ENCODE peak calls at places on chromosome 22, in nine cellular contexts. One of them, this sample, is unnamed.

GRCh38 chr22:26004477-26004876 is 164.8 kb upstream of the SEZ6L start:
- DNase-seq in fibroblast of lung: no peak
- DNase-seq in MM.1S: no peak
- DNase-seq in mammary epithelial cell: no peak
- DNase-seq in DND-41: no peak
- DNase-seq in PC-3: no peak
- DNase-seq in IMR-90: no peak
- DNase-seq in neuronal stem cell: no peak
- DNase-seq in endothelial cell of umbilical vein: no peak
- DNase-seq in this sample: no peak

GRCh38 chr22:39114157-39114511 is 17.1 kb downstream of the APOBEC3H start:
- DNase-seq in fibroblast of lung: no peak
- DNase-seq in MM.1S: no peak
- DNase-seq in mammary epithelial cell: no peak
- DNase-seq in DND-41: no peak
- DNase-seq in PC-3: no peak
- DNase-seq in IMR-90: no peak
- DNase-seq in neuronal stem cell: no peak
- DNase-seq in endothelial cell of umbilical vein: no peak
- DNase-seq in this sample: peak; percentile 58

GRCh38 chr22:45166935-45167334 is 3.2 kb downstream of the NUP50 start:
- DNase-seq in fibroblast of lung: no peak
- DNase-seq in MM.1S: no peak
- DNase-seq in mammary epithelial cell: no peak
- DNase-seq in DND-41: no peak
- DNase-seq in PC-3: no peak
- DNase-seq in IMR-90: no peak
- DNase-seq in neuronal stem cell: no peak
- DNase-seq in endothelial cell of umbilical vein: no peak
- DNase-seq in this sample: no peak

GRCh38 chr22:16932577-16932976 is 75.4 kb downstream of the GAB4 start:
- DNase-seq in fibroblast of lung: no peak
- DNase-seq in MM.1S: no peak
- DNase-seq in mammary epithelial cell: peak; percentile 22
- DNase-seq in DND-41: no peak
- DNase-seq in PC-3: no peak
- DNase-seq in IMR-90: no peak
- DNase-seq in neuronal stem cell: no peak
- DNase-seq in endothelial cell of umbilical vein: no peak
- DNase-seq in this sample: no peak

GRCh38 chr22:45680932-45681700 is 9.5 kb downstream of the ATXN10 start:
- DNase-seq in fibroblast of lung: peak; percentile 63
- DNase-seq in MM.1S: no peak
- DNase-seq in mammary epithelial cell: peak; percentile 35
- DNase-seq in DND-41: no peak
- DNase-seq in PC-3: peak; percentile 83
- DNase-seq in IMR-90: peak; percentile 90
- DNase-seq in neuronal stem cell: no peak
- DNase-seq in endothelial cell of umbilical vein: peak; percentile 35
- DNase-seq in this sample: no peak

GRCh38 chr22:49966041-49966715 is 5.6 kb downstream of the PIM3 start:
- DNase-seq in fibroblast of lung: no peak
- DNase-seq in MM.1S: peak; percentile 1
- DNase-seq in mammary epithelial cell: no peak
- DNase-seq in DND-41: no peak
- DNase-seq in PC-3: no peak
- DNase-seq in IMR-90: no peak
- DNase-seq in neuronal stem cell: no peak
- DNase-seq in endothelial cell of umbilical vein: no peak
- DNase-seq in this sample: peak; percentile 1

GRCh38 chr22:28051787-28052356 is 132.8 kb upstream of the PITPNB start:
- DNase-seq in fibroblast of lung: peak; percentile 73
- DNase-seq in MM.1S: no peak
- DNase-seq in mammary epithelial cell: peak; percentile 25
- DNase-seq in DND-41: peak; percentile 61
- DNase-seq in PC-3: peak; percentile 63
- DNase-seq in IMR-90: peak; percentile 61
- DNase-seq in neuronal stem cell: peak; percentile 77
- DNase-seq in endothelial cell of umbilical vein: peak; percentile 66
- DNase-seq in this sample: peak; percentile 86

GRCh38 chr22:22516992-22517391 is 3.1 kb downstream of the ZNF280A start:
- DNase-seq in fibroblast of lung: no peak
- DNase-seq in MM.1S: no peak
- DNase-seq in mammary epithelial cell: no peak
- DNase-seq in DND-41: no peak
- DNase-seq in PC-3: no peak
- DNase-seq in IMR-90: no peak
- DNase-seq in neuronal stem cell: no peak
- DNase-seq in endothelial cell of umbilical vein: no peak
- DNase-seq in this sample: no peak

GRCh38 chr22:25362883-25363240 is 143.4 kb downstream of the CRYBB2 start:
- DNase-seq in fibroblast of lung: no peak
- DNase-seq in MM.1S: no peak
- DNase-seq in mammary epithelial cell: no peak
- DNase-seq in DND-41: no peak
- DNase-seq in PC-3: no peak
- DNase-seq in IMR-90: no peak
- DNase-seq in neuronal stem cell: no peak
- DNase-seq in endothelial cell of umbilical vein: no peak
- DNase-seq in this sample: no peak

GRCh38 chr22:27514612-27515011 is 286.9 kb downstream of the MN1 start:
- DNase-seq in fibroblast of lung: no peak
- DNase-seq in MM.1S: no peak
- DNase-seq in mammary epithelial cell: no peak
- DNase-seq in DND-41: no peak
- DNase-seq in PC-3: no peak
- DNase-seq in IMR-90: no peak
- DNase-seq in neuronal stem cell: no peak
- DNase-seq in endothelial cell of umbilical vein: no peak
- DNase-seq in this sample: no peak

GRCh38 chr22:27405672-27406388 is 395.7 kb downstream of the MN1 start:
- DNase-seq in fibroblast of lung: peak; percentile 37
- DNase-seq in MM.1S: peak; percentile 11
- DNase-seq in mammary epithelial cell: peak; percentile 45
- DNase-seq in DND-41: peak; percentile 23
- DNase-seq in PC-3: peak; percentile 68
- DNase-seq in IMR-90: peak; percentile 45
- DNase-seq in neuronal stem cell: peak; percentile 47
- DNase-seq in endothelial cell of umbilical vein: peak; percentile 43
- DNase-seq in this sample: peak; percentile 80

GRCh38 chr22:32080904-32081303 is 37.8 kb downstream of the SLC5A1 start:
- DNase-seq in fibroblast of lung: peak; percentile 60
- DNase-seq in MM.1S: peak; percentile 55
- DNase-seq in mammary epithelial cell: peak; percentile 66
- DNase-seq in DND-41: peak; percentile 39
- DNase-seq in PC-3: peak; percentile 60
- DNase-seq in IMR-90: peak; percentile 47
- DNase-seq in neuronal stem cell: peak; percentile 12
- DNase-seq in endothelial cell of umbilical vein: peak; percentile 11
- DNase-seq in this sample: peak; percentile 56

GRCh38 chr22:45612451-45612901 is 59.2 kb upstream of the ATXN10 start:
- DNase-seq in fibroblast of lung: peak; percentile 87
- DNase-seq in MM.1S: no peak
- DNase-seq in mammary epithelial cell: peak; percentile 91
- DNase-seq in DND-41: no peak
- DNase-seq in PC-3: peak; percentile 75
- DNase-seq in IMR-90: peak; percentile 80
- DNase-seq in neuronal stem cell: no peak
- DNase-seq in endothelial cell of umbilical vein: no peak
- DNase-seq in this sample: no peak

GRCh38 chr22:37018086-37018814 is 997 bp downstream of the TST start:
- DNase-seq in fibroblast of lung: no peak
- DNase-seq in MM.1S: no peak
- DNase-seq in mammary epithelial cell: no peak
- DNase-seq in DND-41: no peak
- DNase-seq in PC-3: no peak
- DNase-seq in IMR-90: no peak
- DNase-seq in neuronal stem cell: no peak
- DNase-seq in endothelial cell of umbilical vein: no peak
- DNase-seq in this sample: no peak

GRCh38 chr22:21755855-21756284 is 20.3 kb upstream of the YPEL1 start:
- DNase-seq in fibroblast of lung: peak; percentile 65
- DNase-seq in MM.1S: no peak
- DNase-seq in mammary epithelial cell: peak; percentile 3
- DNase-seq in DND-41: no peak
- DNase-seq in PC-3: peak; percentile 57
- DNase-seq in IMR-90: peak; percentile 90
- DNase-seq in neuronal stem cell: no peak
- DNase-seq in endothelial cell of umbilical vein: peak; percentile 49
- DNase-seq in this sample: no peak

GRCh38 chr22:30321461-30321860 is 5.3 kb downstream of the TBC1D10A start:
- DNase-seq in fibroblast of lung: no peak
- DNase-seq in MM.1S: no peak
- DNase-seq in mammary epithelial cell: no peak
- DNase-seq in DND-41: no peak
- DNase-seq in PC-3: no peak
- DNase-seq in IMR-90: no peak
- DNase-seq in neuronal stem cell: no peak
- DNase-seq in endothelial cell of umbilical vein: no peak
- DNase-seq in this sample: no peak

GRCh38 chr22:35386670-35387288 is 5.9 kb downstream of the HMOX1 start:
- DNase-seq in fibroblast of lung: no peak
- DNase-seq in MM.1S: no peak
- DNase-seq in mammary epithelial cell: no peak
- DNase-seq in DND-41: no peak
- DNase-seq in PC-3: no peak
- DNase-seq in IMR-90: no peak
- DNase-seq in neuronal stem cell: no peak
- DNase-seq in endothelial cell of umbilical vein: no peak
- DNase-seq in this sample: no peak

GRCh38 chr22:35384973-35385588 is 4.2 kb downstream of the HMOX1 start:
- DNase-seq in fibroblast of lung: no peak
- DNase-seq in MM.1S: no peak
- DNase-seq in mammary epithelial cell: no peak
- DNase-seq in DND-41: no peak
- DNase-seq in PC-3: no peak
- DNase-seq in IMR-90: no peak
- DNase-seq in neuronal stem cell: no peak
- DNase-seq in endothelial cell of umbilical vein: no peak
- DNase-seq in this sample: no peak

GRCh38 chr22:35383679-35384071 is 2.8 kb downstream of the HMOX1 start:
- DNase-seq in fibroblast of lung: no peak
- DNase-seq in MM.1S: no peak
- DNase-seq in mammary epithelial cell: no peak
- DNase-seq in DND-41: no peak
- DNase-seq in PC-3: no peak
- DNase-seq in IMR-90: no peak
- DNase-seq in neuronal stem cell: no peak
- DNase-seq in endothelial cell of umbilical vein: no peak
- DNase-seq in this sample: no peak

GRCh38 chr22:35381424-35381772 is 502 bp downstream of the HMOX1 start:
- DNase-seq in fibroblast of lung: no peak
- DNase-seq in MM.1S: peak; percentile 35
- DNase-seq in mammary epithelial cell: no peak
- DNase-seq in DND-41: no peak
- DNase-seq in PC-3: no peak
- DNase-seq in IMR-90: no peak
- DNase-seq in neuronal stem cell: no peak
- DNase-seq in endothelial cell of umbilical vein: peak; percentile 21
- DNase-seq in this sample: no peak

GRCh38 chr22:35384567-35384966 is 3.7 kb downstream of the HMOX1 start:
- DNase-seq in fibroblast of lung: no peak
- DNase-seq in MM.1S: no peak
- DNase-seq in mammary epithelial cell: no peak
- DNase-seq in DND-41: no peak
- DNase-seq in PC-3: no peak
- DNase-seq in IMR-90: no peak
- DNase-seq in neuronal stem cell: no peak
- DNase-seq in endothelial cell of umbilical vein: no peak
- DNase-seq in this sample: no peak
- H3K9ac ChIP-seq in fibroblast of lung: no peak overlapping the region
- H3K9ac ChIP-seq in MM.1S: no peak overlapping the region
- H3K9ac ChIP-seq in mammary epithelial cell: no peak overlapping the region
- H3K9ac ChIP-seq in DND-41: no peak overlapping the region
- H3K9ac ChIP-seq in PC-3: no peak overlapping the region
- H3K9ac ChIP-seq in IMR-90: no peak overlapping the region
- H3K9ac ChIP-seq in neuronal stem cell: no peak overlapping the region
- H3K9ac ChIP-seq in endothelial cell of umbilical vein: no peak overlapping the region
- H3K9ac ChIP-seq in this sample: no peak overlapping the region

GRCh38 chr22:40376149-40376548 is 5.8 kb downstream of the SGSM3 start:
- DNase-seq in fibroblast of lung: no peak
- DNase-seq in MM.1S: no peak
- DNase-seq in mammary epithelial cell: no peak
- DNase-seq in DND-41: no peak
- DNase-seq in PC-3: no peak
- DNase-seq in IMR-90: no peak
- DNase-seq in neuronal stem cell: no peak
- DNase-seq in endothelial cell of umbilical vein: no peak
- DNase-seq in this sample: no peak

GRCh38 chr22:40377931-40378330 is 7.5 kb downstream of the SGSM3 start:
- DNase-seq in fibroblast of lung: no peak
- DNase-seq in MM.1S: no peak
- DNase-seq in mammary epithelial cell: peak; percentile 66
- DNase-seq in DND-41: no peak
- DNase-seq in PC-3: peak; percentile 9
- DNase-seq in IMR-90: no peak
- DNase-seq in neuronal stem cell: no peak
- DNase-seq in endothelial cell of umbilical vein: no peak
- DNase-seq in this sample: no peak

DNA sequence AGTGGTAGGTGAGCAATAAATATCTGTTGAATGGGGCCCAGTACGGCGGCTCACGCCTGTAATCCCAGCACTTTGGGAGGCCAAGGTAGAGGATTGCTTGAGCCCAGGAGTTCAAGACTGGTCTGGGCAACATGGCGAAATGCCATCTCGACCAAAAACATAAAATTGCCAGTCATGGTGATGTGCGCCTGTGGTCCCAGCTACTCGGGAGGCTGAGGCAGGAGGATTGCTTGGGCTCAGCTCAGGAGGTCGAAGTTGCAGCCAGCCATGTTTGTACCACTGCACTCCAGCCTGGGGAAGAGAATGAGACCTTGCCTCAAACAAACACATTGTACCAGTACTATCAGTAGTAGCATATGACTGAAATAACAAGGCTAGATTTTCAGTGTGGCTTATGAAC is 4.2 kb downstream of the SGSM3 start:
- DNase-seq in fibroblast of lung: no peak
- DNase-seq in MM.1S: no peak
- DNase-seq in mammary epithelial cell: no peak
- DNase-seq in DND-41: no peak
- DNase-seq in PC-3: no peak
- DNase-seq in IMR-90: no peak
- DNase-seq in neuronal stem cell: no peak
- DNase-seq in endothelial cell of umbilical vein: no peak
- DNase-seq in this sample: no peak
- H3K4me1 ChIP-seq in fibroblast of lung: peaks cover 3% of the 10 kb centered on the region
- H3K4me1 ChIP-seq in MM.1S: no peaks in the 10 kb centered on the region
- H3K4me1 ChIP-seq in mammary epithelial cell: peaks cover 9% of the 10 kb centered on the region
- H3K4me1 ChIP-seq in DND-41: peaks cover 25% of the 10 kb centered on the region
- H3K4me1 ChIP-seq in PC-3: no peaks in the 10 kb centered on the region
- H3K4me1 ChIP-seq in IMR-90: peaks cover 3% of the 10 kb centered on the region
- H3K4me1 ChIP-seq in neuronal stem cell: no peaks in the 10 kb centered on the region
- H3K4me1 ChIP-seq in endothelial cell of umbilical vein: peaks cover 13% of the 10 kb centered on the region
- H3K4me1 ChIP-seq in this sample: no peaks in the 10 kb centered on the region

GRCh38 chr22:19886605-19887250 is 32.1 kb upstream of the GNB1L start:
- DNase-seq in fibroblast of lung: peak; percentile 59
- DNase-seq in MM.1S: no peak
- DNase-seq in mammary epithelial cell: peak; percentile 32
- DNase-seq in DND-41: peak; percentile 49
- DNase-seq in PC-3: no peak
- DNase-seq in IMR-90: peak; percentile 61
- DNase-seq in neuronal stem cell: no peak
- DNase-seq in endothelial cell of umbilical vein: peak; percentile 78
- DNase-seq in this sample: no peak
- H3K9ac ChIP-seq in fibroblast of lung: no peak overlapping the region
- H3K9ac ChIP-seq in MM.1S: no peak overlapping the region
- H3K9ac ChIP-seq in mammary epithelial cell: no peak overlapping the region
- H3K9ac ChIP-seq in DND-41: peak overlapping the region; percentile 37
- H3K9ac ChIP-seq in PC-3: no peak overlapping the region
- H3K9ac ChIP-seq in IMR-90: peak overlapping the region; percentile 6
- H3K9ac ChIP-seq in neuronal stem cell: no peak overlapping the region
- H3K9ac ChIP-seq in endothelial cell of umbilical vein: peak overlapping the region; percentile 51
- H3K9ac ChIP-seq in this sample: no peak overlapping the region

GRCh38 chr22:40506762-40507161 is 129.8 kb downstream of the MRTFA start:
- DNase-seq in fibroblast of lung: no peak
- DNase-seq in MM.1S: no peak
- DNase-seq in mammary epithelial cell: no peak
- DNase-seq in DND-41: no peak
- DNase-seq in PC-3: no peak
- DNase-seq in IMR-90: no peak
- DNase-seq in neuronal stem cell: no peak
- DNase-seq in endothelial cell of umbilical vein: no peak
- DNase-seq in this sample: no peak
- H3K4me1 ChIP-seq in fibroblast of lung: peaks cover 33% of the 10 kb centered on the region
- H3K4me1 ChIP-seq in MM.1S: peaks cover 9% of the 10 kb centered on the region
- H3K4me1 ChIP-seq in mammary epithelial cell: peaks cover 36% of the 10 kb centered on the region
- H3K4me1 ChIP-seq in DND-41: no peaks in the 10 kb centered on the region
- H3K4me1 ChIP-seq in PC-3: peaks cover 3% of the 10 kb centered on the region
- H3K4me1 ChIP-seq in IMR-90: peaks cover 33% of the 10 kb centered on the region
- H3K4me1 ChIP-seq in neuronal stem cell: peaks cover 5% of the 10 kb centered on the region
- H3K4me1 ChIP-seq in endothelial cell of umbilical vein: no peaks in the 10 kb centered on the region
- H3K4me1 ChIP-seq in this sample: peaks cover 6% of the 10 kb centered on the region

This sample was measured in neural progenitor cell.